ENCODE peak calls at places on chromosomes 11 and 22, in five cellular contexts. F, Z, W, B and E are unnamed samples.

GRCh38 chr11:113774174-113774503 is 647 bp upstream of the ZW10 start:
- DNase-seq in F (no peak), Z (no peak), W (no peak), B (no peak), E (no peak)

GRCh38 chr11:75603791-75604736 is 42.0 kb downstream of the SERPINH1 start:
- DNase-seq in F (no peak), Z (peak), W (no peak), B (no peak), E (no peak)

GRCh38 chr11:65663634-65664200 is 1.0 kb upstream of the RELA start:
- DNase-seq in F (no peak), Z (no peak), W (no peak), B (no peak), E (no peak)

GRCh38 chr11:8093931-8094575 is 13.0 kb downstream of the TUB start:
- DNase-seq in F (no peak), Z (no peak), W (no peak), B (no peak), E (no peak)

GRCh38 chr11:124793466-124794278 is 6.5 kb downstream of the MSANTD2 start:
- DNase-seq in F (no peak), Z (peak), W (no peak), B (peak), E (no peak)

GRCh38 chr11:28231475-28231874 is 123.3 kb downstream of the METTL15 start:
- DNase-seq in F (no peak), Z (no peak), W (no peak), B (no peak), E (no peak)

GRCh38 chr11:95884364-95884763 is 39.5 kb downstream of the MTMR2 start:
- DNase-seq in F (no peak), Z (peak), W (no peak), B (no peak), E (no peak)

GRCh38 chr11:13384837-13385417 is 78.1 kb downstream of the BTBD10 start:
- DNase-seq in F (no peak), Z (peak), W (no peak), B (no peak), E (peak)

GRCh38 chr11:111793863-111794262 is 27.7 kb upstream of the PPP2R1B start:
- DNase-seq in F (no peak), Z (no peak), W (no peak), B (no peak), E (no peak)

GRCh38 chr22:49230194-49230577 is 597.5 kb downstream of the BRD1 start:
- DNase-seq in F (no peak), Z (no peak), W (no peak), B (no peak), E (no peak)

GRCh38 chr22:32625985-32626384 is 151.4 kb downstream of the FBXO7 start:
- DNase-seq in F (no peak), Z (no peak), W (no peak), B (no peak), E (no peak)

GRCh38 chr11:1150769-1151365 is 6.9 kb upstream of the MUC5AC start:
- DNase-seq in F (no peak), Z (no peak), W (no peak), B (no peak), E (no peak)

GRCh38 chr11:30914143-30914762 is 328.1 kb upstream of the MPPED2 start:
- DNase-seq in F (no peak), Z (peak), W (no peak), B (no peak), E (no peak)

GRCh38 chr11:35276396-35276795 is 137.4 kb downstream of the CD44 start:
- DNase-seq in F (no peak), Z (no peak), W (no peak), B (no peak), E (no peak)

GRCh38 chr22:41776381-41776780 is 24.1 kb upstream of the CCDC134 start:
- DNase-seq in F (no peak), Z (no peak), W (no peak), B (no peak), E (no peak)